ENCODE peak calls at places on chromosomes 11 and 22, in four cellular contexts. W, V, Z and B are unnamed samples.

GRCh38 chr11:94297967-94298576 is 6.3 kb upstream of the IZUMO1R start:
- DNase-seq in Z (no peak), W (no peak), V (no peak), B (no peak)

GRCh38 chr22:26707581-26707980 is 50.2 kb downstream of the MIAT start:
- DNase-seq in W (no peak), V (no peak), Z (no peak), B (no peak)

GRCh38 chr11:18012314-18012905 is 437 bp downstream of the SERGEF start:
- DNase-seq in Z (no peak), V (peak; percentile 17), W (no peak), B (peak; percentile 74)

GRCh38 chr22:28812491-28812890 is 12.1 kb upstream of the XBP1 start:
- DNase-seq in Z (no peak), W (no peak), V (no peak), B (no peak)

GRCh38 chr11:60905551-60906113 is 753 bp downstream of the PRPF19 start:
- DNase-seq in Z (peak; percentile 67), V (no peak), W (peak; percentile 43), B (peak; percentile 35)

GRCh38 chr22:35986085-35986484 is 42.5 kb downstream of the RBFOX2 start:
- DNase-seq in V (no peak), W (no peak), Z (no peak), B (no peak)

GRCh38 chr22:25545677-25546076 is 18.8 kb upstream of the GRK3 start:
- DNase-seq in W (no peak), Z (no peak), V (no peak), B (no peak)

GRCh38 chr22:20520093-20520511 is 12.7 kb downstream of the MED15 start:
- DNase-seq in W (peak; percentile 4), Z (peak; percentile 59), V (no peak), B (no peak)

GRCh38 chr11:57417056-57417455 is 9.9 kb downstream of the SLC43A3 start:
- DNase-seq in Z (no peak), W (no peak), V (no peak), B (no peak)

GRCh38 chr11:114059278-114059983 is at the start of gene ZBTB16:
- DNase-seq in W (no peak), V (peak; percentile 83), Z (no peak), B (no peak)

GRCh38 chr11:70423523-70424505 is 25.5 kb downstream of the CTTN start:
- DNase-seq in Z (peak; percentile 97), V (no peak), W (peak; percentile 23), B (peak; percentile 99)

GRCh38 chr22:42399315-42400271 is 32.6 kb downstream of the NFAM1 start:
- DNase-seq in V (peak; percentile 46), Z (peak; percentile 4), W (no peak), B (peak; percentile 73)

GRCh38 chr22:46744581-46744980 is 6.5 kb upstream of the CERK start:
- DNase-seq in Z (no peak), W (no peak), V (no peak), B (peak; percentile 51)

GRCh38 chr11:8788616-8789015 is 106.0 kb downstream of the RPL27A start:
- DNase-seq in V (no peak), W (no peak), Z (no peak), B (no peak)

GRCh38 chr11:119377961-119378667 is 3.4 kb downstream of the USP2 start:
- DNase-seq in W (no peak), Z (no peak), V (no peak), B (no peak)

GRCh38 chr22:29748248-29748893 is 18.4 kb downstream of the ZMAT5 start:
- DNase-seq in W (no peak), Z (no peak), V (no peak), B (peak; percentile 42)

GRCh38 chr11:110491577-110492352 is 62.0 kb downstream of the FDX1 start:
- DNase-seq in Z (no peak), W (no peak), V (no peak), B (no peak)

GRCh38 chr22:29581799-29582198 is 886 bp upstream of the NIPSNAP1 start:
- DNase-seq in W (no peak), V (no peak), Z (no peak), B (no peak)

GRCh38 chr11:75505966-75506692 is 19.6 kb downstream of the GDPD5 start:
- DNase-seq in W (no peak), Z (no peak), V (no peak), B (no peak)